ENCODE peak calls at places on chromosomes 16 and 17, in ten cellular contexts. V, Y, M, S, W, O, G, U, N and K are unnamed samples.

GRCh38 chr16:67264277-67264676 is 15.1 kb upstream of the PLEKHG4 start:
- DNase-seq in V (no peak), Y (no peak), M (no peak), S (no peak), W (no peak), O (peak; percentile 36), G (no peak), U (no peak), N (no peak), K (no peak)

GRCh38 chr17:79008666-79009387 is 737 bp downstream of the CANT1 start:
- DNase-seq in V (no peak), Y (no peak), M (no peak), S (no peak), W (no peak), O (no peak), G (no peak), U (no peak), N (no peak), K (no peak)

GRCh38 chr16:51326131-51326856 is 175.2 kb upstream of the SALL1 start:
- DNase-seq in V (no peak), Y (no peak), M (no peak), S (peak; percentile 66), W (peak; percentile 23), O (no peak), G (peak; percentile 93), U (no peak), N (no peak), K (peak; percentile 73)

GRCh38 chr17:27968206-27968732 is 74.2 kb upstream of the NLK start:
- DNase-seq in V (no peak), Y (no peak), M (no peak), S (no peak), W (no peak), O (no peak), G (no peak), U (no peak), N (no peak), K (no peak)

GRCh38 chr17:31008374-31009035 is 37.7 kb downstream of the RNF135 start:
- DNase-seq in V (peak; percentile 6), Y (peak; percentile 61), M (no peak), S (peak; percentile 72), W (no peak), O (peak; percentile 78), G (peak; percentile 66), U (peak; percentile 9), N (peak; percentile 70), K (peak; percentile 61)

GRCh38 chr17:76565728-76566612 is 19.7 kb downstream of the ST6GALNAC2 start:
- DNase-seq in V (no peak), Y (no peak), M (no peak), S (no peak), W (no peak), O (no peak), G (no peak), U (no peak), N (no peak), K (no peak)

GRCh38 chr16:12503201-12503600 is 300.5 kb downstream of the CPPED1 start:
- DNase-seq in V (no peak), Y (no peak), M (no peak), S (no peak), W (no peak), O (no peak), G (no peak), U (no peak), N (no peak), K (no peak)

GRCh38 chr16:78762222-78762621 is 662.8 kb downstream of the WWOX start:
- DNase-seq in V (no peak), Y (no peak), M (no peak), S (no peak), W (no peak), O (no peak), G (no peak), U (no peak), N (no peak), K (no peak)

GRCh38 chr17:42248351-42249179 is 27.6 kb downstream of the STAT5B start:
- DNase-seq in V (peak; percentile 86), Y (peak; percentile 95), M (peak; percentile 71), S (peak; percentile 99), W (no peak), O (peak; percentile 75), G (peak; percentile 98), U (no peak), N (no peak), K (no peak)

GRCh38 chr16:87949071-87949744 is 2.0 kb upstream of the BANP start:
- DNase-seq in V (peak; percentile 26), Y (no peak), M (no peak), S (no peak), W (no peak), O (no peak), G (no peak), U (no peak), N (no peak), K (no peak)

DNA sequence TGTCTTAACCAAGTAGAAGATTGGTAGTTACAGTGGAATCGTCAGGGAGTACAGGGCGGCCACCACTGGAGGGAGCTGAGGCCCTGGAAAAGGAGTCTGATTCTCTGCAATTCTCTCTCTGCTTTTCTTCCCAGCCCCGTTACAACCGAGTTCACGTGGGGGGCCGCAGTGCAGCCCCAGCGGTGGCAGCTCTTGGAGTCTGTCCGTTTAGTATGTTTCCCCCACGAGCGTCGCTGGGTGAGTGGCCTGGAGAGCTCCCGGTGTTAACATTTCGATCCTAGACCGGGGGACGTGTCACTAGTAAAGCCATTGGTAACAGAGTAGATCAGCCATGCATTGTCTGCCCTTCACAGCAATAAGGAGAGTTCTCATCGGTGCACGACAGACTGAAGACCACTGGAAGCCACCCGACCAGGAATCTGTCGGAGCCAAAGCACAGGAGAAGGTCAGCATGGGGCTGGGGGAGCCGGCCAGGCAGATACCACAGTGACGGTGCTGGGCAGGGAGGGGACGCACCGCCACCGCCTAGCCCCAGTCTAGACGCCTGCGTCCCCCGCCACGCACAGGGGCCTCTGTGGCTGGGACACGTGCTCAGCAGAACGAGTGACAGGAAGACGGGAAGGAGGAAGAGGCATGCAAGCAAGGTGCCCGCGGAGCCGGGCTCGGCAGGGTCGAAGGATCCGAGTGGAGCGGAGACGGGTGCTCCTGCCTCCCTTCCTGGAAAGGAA is 15.7 kb downstream of the SLC16A3 start:
- DNase-seq in V (peak; percentile 29), Y (peak; percentile 38), M (no peak), S (peak; percentile 61), W (no peak), O (peak; percentile 40), G (peak; percentile 47), U (no peak), N (no peak), K (no peak)
- TF ChIP-seq CTCF in V (peak; percentile 77), Y (peak; percentile 62), M (peak; percentile 44), S (peak; percentile 60), W (peak; percentile 65), O (peak; percentile 23), G (peak; percentile 60), U (peak; percentile 57), N (peak; percentile 63), K (peak; percentile 59)

DNA sequence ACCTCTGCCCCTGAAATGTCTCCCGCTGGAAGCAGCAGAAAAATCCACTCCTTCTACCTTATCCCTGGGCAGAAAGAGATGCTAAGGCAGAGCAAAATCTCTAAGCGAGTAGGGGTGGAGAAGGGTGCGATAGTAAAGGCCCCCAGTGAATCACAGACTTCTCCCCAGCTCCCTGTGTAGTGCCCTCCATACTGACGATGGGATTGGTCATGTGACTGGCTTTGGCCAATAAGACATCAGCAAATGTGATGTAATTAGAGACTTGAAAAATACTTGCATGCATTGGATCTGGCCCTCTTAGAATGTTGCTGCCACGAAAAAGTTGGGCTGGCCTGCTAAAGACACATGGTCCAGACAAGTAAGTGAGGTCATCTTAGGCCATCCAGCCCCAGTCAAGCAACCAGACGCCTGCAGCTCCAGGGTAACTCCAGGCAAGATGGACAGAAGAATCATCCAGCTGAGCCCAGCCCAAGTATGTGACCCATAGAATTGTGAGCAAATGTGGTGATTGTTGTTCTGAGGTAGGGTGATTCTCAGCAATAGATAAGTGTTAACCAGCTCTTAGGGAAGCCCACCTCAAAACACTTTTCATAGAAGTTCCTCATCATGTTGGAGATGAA is 36.0 kb downstream of the HASPIN start:
- DNase-seq in V (no peak), Y (no peak), M (no peak), S (no peak), W (no peak), O (no peak), G (no peak), U (no peak), N (no peak), K (no peak)
- TF ChIP-seq CTCF in V (no peak), Y (no peak), M (no peak), S (no peak), W (no peak), O (no peak), G (no peak), U (no peak), N (no peak), K (no peak)

GRCh38 chr17:8798176-8799000 is 777 bp downstream of the MFSD6L start:
- DNase-seq in V (no peak), Y (no peak), M (no peak), S (no peak), W (no peak), O (no peak), G (no peak), U (no peak), N (no peak), K (no peak)

GRCh38 chr17:8799851-8800212 is 667 bp upstream of the MFSD6L start:
- DNase-seq in V (no peak), Y (no peak), M (no peak), S (no peak), W (no peak), O (no peak), G (no peak), U (no peak), N (no peak), K (no peak)

GRCh38 chr17:8797621-8798175 is 1.5 kb downstream of the MFSD6L start:
- DNase-seq in V (no peak), Y (no peak), M (no peak), S (no peak), W (no peak), O (no peak), G (no peak), U (no peak), N (no peak), K (no peak)

GRCh38 chr17:8800656-8801055 is 1.5 kb upstream of the MFSD6L start:
- DNase-seq in V (no peak), Y (no peak), M (no peak), S (no peak), W (no peak), O (no peak), G (no peak), U (no peak), N (no peak), K (no peak)

GRCh38 chr17:8799001-8799850 is at the start of gene MFSD6L:
- DNase-seq in V (no peak), Y (no peak), M (no peak), S (peak; percentile 5), W (no peak), O (peak; percentile 69), G (no peak), U (peak; percentile 67), N (peak; percentile 66), K (no peak)
- TF ChIP-seq CTCF in V (no peak), Y (no peak), M (no peak), S (no peak), W (no peak), O (no peak), G (no peak), U (peak; percentile 47), N (peak; percentile 44), K (no peak)

DNA sequence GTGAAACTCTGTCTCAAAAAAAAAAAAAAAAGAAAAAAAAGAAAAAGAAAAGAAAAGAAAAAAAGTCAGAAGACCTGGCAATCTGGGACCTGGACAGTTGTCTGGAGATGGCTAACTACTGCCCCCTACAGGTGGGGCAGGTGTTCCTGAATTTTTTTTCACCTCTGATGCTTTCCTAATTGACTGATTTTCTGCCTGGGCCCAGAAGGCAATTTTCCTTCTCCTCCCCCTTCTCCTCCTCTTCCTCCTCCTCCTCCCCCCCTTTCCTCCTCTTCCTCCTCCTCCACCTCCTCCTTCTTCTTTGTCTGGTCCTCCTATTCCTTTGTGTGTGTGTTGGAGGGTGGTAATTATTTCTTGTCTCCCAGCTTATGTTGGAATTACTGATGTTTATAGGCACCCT is 26.7 kb downstream of the IRX5 start:
- DNase-seq in V (peak; percentile 70), Y (no peak), M (no peak), S (peak; percentile 18), W (no peak), O (no peak), G (peak; percentile 9), U (no peak), N (no peak), K (peak; percentile 68)
- TF ChIP-seq CTCF in V (peak; percentile 73), Y (peak; percentile 44), M (no peak), S (peak; percentile 59), W (peak; percentile 20), O (peak; percentile 39), G (peak; percentile 48), U (peak; percentile 63), N (peak; percentile 46), K (peak; percentile 42)